ENCODE peak calls at places on chromosomes 5 and 9, in ten cellular contexts. One of them, this sample, is unnamed.

GRCh38 chr5:34484591-34485228 is 171.4 kb upstream of the RAI14 start:
- DNase-seq in heart right ventricle: no peak
- DNase-seq in A549: no peak
- DNase-seq in lower leg skin: no peak
- DNase-seq in suprapubic skin: no peak
- DNase-seq in cardiac muscle cell: no peak
- DNase-seq in progenitor cell of endocrine pancreas: no peak
- DNase-seq in tibial nerve: no peak
- DNase-seq in lower lobe of right lung: no peak
- DNase-seq in nephron progenitor cell: no peak
- DNase-seq in this sample: no peak

GRCh38 chr5:132209901-132210545 is 17.6 kb downstream of the P4HA2 start:
- DNase-seq in cardiac muscle cell: no peak
- DNase-seq in A549: no peak
- DNase-seq in lower leg skin: peak; percentile 76
- DNase-seq in lower lobe of right lung: no peak
- DNase-seq in nephron progenitor cell: no peak
- DNase-seq in heart right ventricle: no peak
- DNase-seq in progenitor cell of endocrine pancreas: no peak
- DNase-seq in suprapubic skin: no peak
- DNase-seq in tibial nerve: no peak
- DNase-seq in this sample: no peak

GRCh38 chr9:109101810-109102209 is 17.9 kb downstream of the TMEM245 start:
- DNase-seq in nephron progenitor cell: no peak
- DNase-seq in progenitor cell of endocrine pancreas: no peak
- DNase-seq in lower leg skin: no peak
- DNase-seq in heart right ventricle: no peak
- DNase-seq in lower lobe of right lung: no peak
- DNase-seq in tibial nerve: no peak
- DNase-seq in suprapubic skin: no peak
- DNase-seq in A549: no peak
- DNase-seq in cardiac muscle cell: peak; percentile 81
- DNase-seq in this sample: no peak

GRCh38 chr9:13974891-13975290 is 339.1 kb downstream of the NFIB start:
- DNase-seq in lower leg skin: no peak
- DNase-seq in tibial nerve: no peak
- DNase-seq in cardiac muscle cell: no peak
- DNase-seq in heart right ventricle: no peak
- DNase-seq in A549: no peak
- DNase-seq in suprapubic skin: no peak
- DNase-seq in progenitor cell of endocrine pancreas: no peak
- DNase-seq in lower lobe of right lung: no peak
- DNase-seq in nephron progenitor cell: no peak
- DNase-seq in this sample: no peak

GRCh38 chr9:77514886-77515711 is 133.0 kb downstream of the GNA14 start:
- DNase-seq in nephron progenitor cell: no peak
- DNase-seq in suprapubic skin: no peak
- DNase-seq in A549: no peak
- DNase-seq in heart right ventricle: no peak
- DNase-seq in tibial nerve: peak; percentile 10
- DNase-seq in cardiac muscle cell: peak; percentile 85
- DNase-seq in progenitor cell of endocrine pancreas: no peak
- DNase-seq in lower leg skin: no peak
- DNase-seq in lower lobe of right lung: no peak
- DNase-seq in this sample: no peak

GRCh38 chr9:12956805-12957204 is 182.0 kb downstream of the LURAP1L start:
- DNase-seq in A549: no peak
- DNase-seq in cardiac muscle cell: peak; percentile 45
- DNase-seq in heart right ventricle: no peak
- DNase-seq in suprapubic skin: no peak
- DNase-seq in tibial nerve: no peak
- DNase-seq in lower leg skin: no peak
- DNase-seq in lower lobe of right lung: no peak
- DNase-seq in progenitor cell of endocrine pancreas: no peak
- DNase-seq in nephron progenitor cell: no peak
- DNase-seq in this sample: no peak

GRCh38 chr5:164809831-164810230 is 1304.4 kb downstream of the MAT2B start:
- DNase-seq in progenitor cell of endocrine pancreas: no peak
- DNase-seq in suprapubic skin: no peak
- DNase-seq in lower lobe of right lung: no peak
- DNase-seq in nephron progenitor cell: no peak
- DNase-seq in cardiac muscle cell: no peak
- DNase-seq in heart right ventricle: no peak
- DNase-seq in tibial nerve: no peak
- DNase-seq in lower leg skin: no peak
- DNase-seq in A549: no peak
- DNase-seq in this sample: no peak

GRCh38 chr9:135136481-135136880 is 49.0 kb downstream of the OLFM1 start:
- DNase-seq in lower leg skin: no peak
- DNase-seq in A549: no peak
- DNase-seq in suprapubic skin: no peak
- DNase-seq in nephron progenitor cell: no peak
- DNase-seq in heart right ventricle: no peak
- DNase-seq in progenitor cell of endocrine pancreas: no peak
- DNase-seq in lower lobe of right lung: no peak
- DNase-seq in cardiac muscle cell: no peak
- DNase-seq in tibial nerve: no peak
- DNase-seq in this sample: no peak

GRCh38 chr5:136374003-136374402 is 8.7 kb upstream of the TRPC7 start:
- DNase-seq in lower leg skin: no peak
- DNase-seq in nephron progenitor cell: no peak
- DNase-seq in tibial nerve: no peak
- DNase-seq in A549: no peak
- DNase-seq in progenitor cell of endocrine pancreas: no peak
- DNase-seq in suprapubic skin: no peak
- DNase-seq in lower lobe of right lung: no peak
- DNase-seq in heart right ventricle: no peak
- DNase-seq in cardiac muscle cell: peak; percentile 29
- DNase-seq in this sample: no peak

GRCh38 chr5:153902026-153902425 is 136.7 kb downstream of the FAM114A2 start:
- DNase-seq in cardiac muscle cell: no peak
- DNase-seq in A549: no peak
- DNase-seq in lower leg skin: no peak
- DNase-seq in nephron progenitor cell: no peak
- DNase-seq in progenitor cell of endocrine pancreas: no peak
- DNase-seq in lower lobe of right lung: no peak
- DNase-seq in suprapubic skin: no peak
- DNase-seq in heart right ventricle: no peak
- DNase-seq in tibial nerve: no peak
- DNase-seq in this sample: no peak

GRCh38 chr5:153903321-153903720 is 135.4 kb downstream of the FAM114A2 start:
- DNase-seq in cardiac muscle cell: no peak
- DNase-seq in suprapubic skin: no peak
- DNase-seq in nephron progenitor cell: no peak
- DNase-seq in heart right ventricle: no peak
- DNase-seq in progenitor cell of endocrine pancreas: no peak
- DNase-seq in A549: no peak
- DNase-seq in lower lobe of right lung: no peak
- DNase-seq in tibial nerve: no peak
- DNase-seq in lower leg skin: no peak
- DNase-seq in this sample: no peak

GRCh38 chr5:153901449-153901848 is 137.3 kb downstream of the FAM114A2 start:
- DNase-seq in lower leg skin: no peak
- DNase-seq in heart right ventricle: no peak
- DNase-seq in suprapubic skin: no peak
- DNase-seq in lower lobe of right lung: no peak
- DNase-seq in cardiac muscle cell: no peak
- DNase-seq in nephron progenitor cell: no peak
- DNase-seq in A549: no peak
- DNase-seq in tibial nerve: no peak
- DNase-seq in progenitor cell of endocrine pancreas: no peak
- DNase-seq in this sample: no peak

GRCh38 chr5:153907170-153907775 is 131.4 kb downstream of the FAM114A2 start:
- DNase-seq in heart right ventricle: no peak
- DNase-seq in lower leg skin: no peak
- DNase-seq in nephron progenitor cell: no peak
- DNase-seq in A549: no peak
- DNase-seq in lower lobe of right lung: no peak
- DNase-seq in suprapubic skin: no peak
- DNase-seq in progenitor cell of endocrine pancreas: no peak
- DNase-seq in tibial nerve: no peak
- DNase-seq in cardiac muscle cell: no peak
- DNase-seq in this sample: no peak

DNA sequence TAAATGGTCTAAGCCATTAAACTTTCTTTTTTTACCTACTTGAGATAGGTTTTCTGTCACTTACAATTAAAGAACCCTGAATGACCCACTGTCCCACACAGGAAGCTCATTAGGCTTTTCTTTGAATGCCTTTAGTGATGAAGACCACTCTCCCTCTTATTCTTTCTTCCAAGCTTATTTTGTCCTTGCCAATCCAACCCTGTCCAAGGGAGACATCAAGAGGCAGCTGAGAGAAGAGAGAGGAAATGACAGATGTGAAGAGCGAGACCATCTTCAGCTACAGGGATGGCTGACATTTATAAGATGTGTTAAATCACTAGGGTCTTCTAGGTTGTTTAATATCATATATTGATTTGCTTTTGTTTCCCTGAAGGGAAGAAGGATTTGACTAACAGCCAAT is 133.5 kb downstream of the FAM114A2 start:
- DNase-seq in nephron progenitor cell: no peak
- DNase-seq in suprapubic skin: no peak
- DNase-seq in lower leg skin: no peak
- DNase-seq in tibial nerve: no peak
- DNase-seq in progenitor cell of endocrine pancreas: no peak
- DNase-seq in heart right ventricle: no peak
- DNase-seq in lower lobe of right lung: no peak
- DNase-seq in cardiac muscle cell: no peak
- DNase-seq in A549: no peak
- DNase-seq in this sample: no peak
- TF ChIP-seq CTCF in nephron progenitor cell: no peak
- TF ChIP-seq CTCF in suprapubic skin: no peak
- TF ChIP-seq CTCF in lower leg skin: no peak
- TF ChIP-seq CTCF in tibial nerve: no peak
- TF ChIP-seq CTCF in progenitor cell of endocrine pancreas: no peak
- TF ChIP-seq CTCF in heart right ventricle: peak; percentile 29
- TF ChIP-seq CTCF in lower lobe of right lung: no peak
- TF ChIP-seq CTCF in cardiac muscle cell: no peak
- TF ChIP-seq CTCF in A549: no peak
- TF ChIP-seq CTCF in this sample: no peak

GRCh38 chr5:8842906-8843590 is 702.8 kb downstream of the SEMA5A start:
- DNase-seq in A549: no peak
- DNase-seq in nephron progenitor cell: no peak
- DNase-seq in tibial nerve: peak; percentile 35
- DNase-seq in progenitor cell of endocrine pancreas: no peak
- DNase-seq in suprapubic skin: no peak
- DNase-seq in heart right ventricle: no peak
- DNase-seq in lower leg skin: no peak
- DNase-seq in cardiac muscle cell: peak; percentile 58
- DNase-seq in lower lobe of right lung: no peak
- DNase-seq in this sample: no peak
- TF ChIP-seq CTCF in A549: peak; percentile 19
- TF ChIP-seq CTCF in nephron progenitor cell: no peak
- TF ChIP-seq CTCF in tibial nerve: peak; percentile 21
- TF ChIP-seq CTCF in progenitor cell of endocrine pancreas: peak; percentile 21
- TF ChIP-seq CTCF in suprapubic skin: no peak
- TF ChIP-seq CTCF in heart right ventricle: peak; percentile 25
- TF ChIP-seq CTCF in lower leg skin: no peak
- TF ChIP-seq CTCF in cardiac muscle cell: peak; percentile 56
- TF ChIP-seq CTCF in lower lobe of right lung: no peak
- TF ChIP-seq CTCF in this sample: no peak

DNA sequence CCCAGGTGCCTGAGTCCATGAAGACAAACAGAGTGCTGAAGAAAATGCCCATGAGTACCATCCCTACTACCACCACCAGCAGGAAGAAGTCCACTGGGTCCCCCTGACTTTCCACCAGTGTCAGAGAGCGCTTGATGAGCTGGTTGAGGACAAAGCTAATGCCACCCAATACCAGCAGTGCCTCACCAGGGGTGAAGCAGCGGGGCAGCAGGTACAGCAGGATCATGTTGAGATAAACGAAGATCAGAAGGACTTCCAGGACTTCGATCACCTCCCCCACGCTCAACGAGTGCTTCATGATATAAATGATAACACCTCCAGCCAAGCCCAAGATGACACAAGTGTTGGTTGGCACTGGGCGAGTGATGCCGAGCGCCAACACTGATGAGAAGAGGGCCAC is 859 bp downstream of the DOLK start:
- DNase-seq in nephron progenitor cell: no peak
- DNase-seq in progenitor cell of endocrine pancreas: no peak
- DNase-seq in heart right ventricle: no peak
- DNase-seq in lower leg skin: no peak
- DNase-seq in lower lobe of right lung: no peak
- DNase-seq in cardiac muscle cell: no peak
- DNase-seq in suprapubic skin: no peak
- DNase-seq in tibial nerve: no peak
- DNase-seq in A549: no peak
- DNase-seq in this sample: no peak
- TF ChIP-seq CTCF in nephron progenitor cell: no peak
- TF ChIP-seq CTCF in progenitor cell of endocrine pancreas: no peak
- TF ChIP-seq CTCF in heart right ventricle: no peak
- TF ChIP-seq CTCF in lower leg skin: no peak
- TF ChIP-seq CTCF in lower lobe of right lung: no peak
- TF ChIP-seq CTCF in cardiac muscle cell: no peak
- TF ChIP-seq CTCF in suprapubic skin: no peak
- TF ChIP-seq CTCF in tibial nerve: no peak
- TF ChIP-seq CTCF in A549: no peak
- TF ChIP-seq CTCF in this sample: no peak

GRCh38 chr9:98120476-98120875 is 1.5 kb upstream of the TRIM14 start:
- DNase-seq in lower lobe of right lung: no peak
- DNase-seq in suprapubic skin: no peak
- DNase-seq in A549: no peak
- DNase-seq in cardiac muscle cell: no peak
- DNase-seq in heart right ventricle: no peak
- DNase-seq in progenitor cell of endocrine pancreas: no peak
- DNase-seq in nephron progenitor cell: no peak
- DNase-seq in tibial nerve: no peak
- DNase-seq in lower leg skin: no peak
- DNase-seq in this sample: no peak

GRCh38 chr9:98121096-98121495 is 2.1 kb upstream of the TRIM14 start:
- DNase-seq in nephron progenitor cell: no peak
- DNase-seq in suprapubic skin: no peak
- DNase-seq in lower leg skin: no peak
- DNase-seq in cardiac muscle cell: peak; percentile 12
- DNase-seq in progenitor cell of endocrine pancreas: no peak
- DNase-seq in lower lobe of right lung: no peak
- DNase-seq in A549: no peak
- DNase-seq in heart right ventricle: no peak
- DNase-seq in tibial nerve: no peak
- DNase-seq in this sample: no peak

GRCh38 chr9:98118640-98119601 is at the start of gene TRIM14:
- DNase-seq in lower leg skin: no peak
- DNase-seq in tibial nerve: no peak
- DNase-seq in lower lobe of right lung: peak; percentile 91
- DNase-seq in cardiac muscle cell: peak; percentile 72
- DNase-seq in suprapubic skin: no peak
- DNase-seq in heart right ventricle: peak; percentile 66
- DNase-seq in A549: peak; percentile 83
- DNase-seq in progenitor cell of endocrine pancreas: peak; percentile 39
- DNase-seq in nephron progenitor cell: peak; percentile 81
- DNase-seq in this sample: no peak

GRCh38 chr9:98117984-98118639 is 910 bp downstream of the TRIM14 start:
- DNase-seq in nephron progenitor cell: no peak
- DNase-seq in tibial nerve: no peak
- DNase-seq in cardiac muscle cell: peak; percentile 32
- DNase-seq in progenitor cell of endocrine pancreas: no peak
- DNase-seq in lower leg skin: no peak
- DNase-seq in suprapubic skin: no peak
- DNase-seq in heart right ventricle: no peak
- DNase-seq in lower lobe of right lung: no peak
- DNase-seq in A549: peak; percentile 65
- DNase-seq in this sample: no peak
- TF ChIP-seq CTCF in nephron progenitor cell: no peak
- TF ChIP-seq CTCF in tibial nerve: no peak
- TF ChIP-seq CTCF in cardiac muscle cell: no peak
- TF ChIP-seq CTCF in progenitor cell of endocrine pancreas: no peak
- TF ChIP-seq CTCF in lower leg skin: no peak
- TF ChIP-seq CTCF in suprapubic skin: peak; percentile 18
- TF ChIP-seq CTCF in heart right ventricle: peak; percentile 12
- TF ChIP-seq CTCF in lower lobe of right lung: peak; percentile 19
- TF ChIP-seq CTCF in A549: peak; percentile 18
- TF ChIP-seq CTCF in this sample: no peak